ENCODE peak calls at places on chromosomes 7 and 10, in five cellular contexts. G is T-helper 17 cell, T is left ventricle myocardium inferior, J is fibroblast of mammary gland, E is type B pancreatic cell. S is an unnamed sample.
A peak's percentile ranks its signal among the peaks of the same experiment; 100 is the strongest.

GRCh38 chr7:28687631-28688030 is 270.5 kb downstream of the TRIL start:
- DNase-seq in J (no peak), E (no peak), T (no peak), G (no peak), S (no peak)

GRCh38 chr10:92011560-92012214 is 88.1 kb downstream of the BTAF1 start:
- DNase-seq in E (no peak), G (no peak), T (no peak), J (peak; percentile 73), S (peak; percentile 65)

GRCh38 chr10:106424981-106425380 is 739.5 kb downstream of the SORCS1 start:
- DNase-seq in G (no peak), J (peak; percentile 68), T (no peak), E (no peak), S (peak; percentile 70)

GRCh38 chr10:73251683-73252444 is 580 bp downstream of the MRPS16 start:
- DNase-seq in T (no peak), G (no peak), J (peak; percentile 30), E (no peak), S (no peak)

GRCh38 chr10:75108684-75109458 is 2.6 kb upstream of the SAMD8 start:
- DNase-seq in G (no peak), T (no peak), J (no peak), E (no peak), S (peak; percentile 27)

GRCh38 chr10:75956624-75957023 is 525.2 kb downstream of the LRMDA start:
- DNase-seq in G (no peak), T (no peak), E (no peak), J (peak; percentile 38), S (peak; percentile 22)

GRCh38 chr10:49005270-49005669 is 65.6 kb upstream of the LRRC18 start:
- DNase-seq in T (no peak), E (no peak), G (no peak), J (no peak), S (no peak)

GRCh38 chr7:102993532-102994029 is 80.8 kb downstream of the LRRC17 start:
- DNase-seq in J (peak; percentile 82), E (no peak), T (no peak), G (no peak), S (peak; percentile 58)

GRCh38 chr10:113058175-113058961 is 108.3 kb downstream of the TCF7L2 start:
- DNase-seq in J (peak; percentile 85), G (no peak), T (no peak), E (no peak), S (peak; percentile 76)

GRCh38 chr7:55477781-55478374 is 94.4 kb downstream of the VOPP1 start:
- DNase-seq in G (no peak), E (no peak), J (peak; percentile 87), T (no peak), S (peak; percentile 98)

GRCh38 chr7:30201921-30202320 is 67.1 kb downstream of the MTURN start:
- DNase-seq in E (no peak), G (no peak), J (no peak), T (no peak), S (no peak)

GRCh38 chr10:5565671-5566581 is 41.2 kb downstream of the CALML3 start:
- DNase-seq in J (peak; percentile 73), T (peak; percentile 3), G (no peak), E (no peak), S (peak; percentile 96)

GRCh38 chr10:7085913-7086589 is 324.8 kb downstream of the SFMBT2 start:
- DNase-seq in T (no peak), J (peak; percentile 69), G (no peak), E (no peak), S (peak; percentile 80)

GRCh38 chr7:22934023-22934422 is 79.9 kb downstream of the HYCC1 start:
- DNase-seq in E (no peak), J (peak; percentile 56), T (no peak), G (no peak), S (peak; percentile 44)

GRCh38 chr10:113788604-113789083 is 37.2 kb downstream of the PLEKHS1 start:
- DNase-seq in E (no peak), T (no peak), G (no peak), J (peak; percentile 99), S (peak; percentile 96)

S was measured in EH.